ENCODE peak calls at places on chromosome 11, in five cellular contexts. One of them, this sample, is unnamed.

GRCh38 chr11:30218278-30218677 is 12.5 kb upstream of the FSHB start:
- DNase-seq in tibial artery: no peak
- DNase-seq in thoracic aorta: no peak
- DNase-seq in SK-N-SH: no peak
- DNase-seq in mucosa of descending colon: no peak
- DNase-seq in this sample: no peak

GRCh38 chr11:19660076-19660475 is 52.6 kb upstream of the NAV2 start:
- DNase-seq in tibial artery: no peak
- DNase-seq in thoracic aorta: no peak
- DNase-seq in SK-N-SH: no peak
- DNase-seq in mucosa of descending colon: no peak
- DNase-seq in this sample: peak

GRCh38 chr11:1934326-1935155 is 12.6 kb upstream of the MRPL23 start:
- DNase-seq in tibial artery: no peak
- DNase-seq in thoracic aorta: no peak
- DNase-seq in SK-N-SH: no peak
- DNase-seq in mucosa of descending colon: no peak
- DNase-seq in this sample: no peak

GRCh38 chr11:113184498-113184897 is 129.9 kb upstream of the TTC12 start:
- DNase-seq in tibial artery: no peak
- DNase-seq in thoracic aorta: no peak
- DNase-seq in SK-N-SH: no peak
- DNase-seq in mucosa of descending colon: no peak
- DNase-seq in this sample: peak

GRCh38 chr11:80855975-80856524 is 1415.2 kb upstream of the TENM4 start:
- DNase-seq in tibial artery: no peak
- DNase-seq in thoracic aorta: no peak
- DNase-seq in SK-N-SH: no peak
- DNase-seq in mucosa of descending colon: no peak
- DNase-seq in this sample: peak

GRCh38 chr11:47524200-47524874 is 28.6 kb downstream of the CELF1 start:
- DNase-seq in tibial artery: peak
- DNase-seq in thoracic aorta: no peak
- DNase-seq in SK-N-SH: peak
- DNase-seq in mucosa of descending colon: no peak
- DNase-seq in this sample: no peak

GRCh38 chr11:115545811-115546210 is 41.6 kb upstream of the CADM1 start:
- DNase-seq in tibial artery: no peak
- DNase-seq in thoracic aorta: no peak
- DNase-seq in SK-N-SH: no peak
- DNase-seq in mucosa of descending colon: no peak
- DNase-seq in this sample: no peak

GRCh38 chr11:67732045-67732787 is 57.8 kb upstream of the ALDH3B2 start:
- DNase-seq in tibial artery: no peak
- DNase-seq in thoracic aorta: no peak
- DNase-seq in SK-N-SH: peak
- DNase-seq in mucosa of descending colon: no peak
- DNase-seq in this sample: no peak

GRCh38 chr11:1300569-1301187 is 8.8 kb downstream of the TOLLIP start:
- DNase-seq in tibial artery: peak
- DNase-seq in thoracic aorta: no peak
- DNase-seq in SK-N-SH: no peak
- DNase-seq in mucosa of descending colon: no peak
- DNase-seq in this sample: no peak

GRCh38 chr11:88410636-88411035 is 73.1 kb upstream of the CTSC start:
- DNase-seq in tibial artery: no peak
- DNase-seq in thoracic aorta: no peak
- DNase-seq in SK-N-SH: no peak
- DNase-seq in mucosa of descending colon: no peak
- DNase-seq in this sample: no peak

GRCh38 chr11:44257338-44258189 is 52.4 kb downstream of the ALX4 start:
- DNase-seq in tibial artery: no peak
- DNase-seq in thoracic aorta: no peak
- DNase-seq in SK-N-SH: no peak
- DNase-seq in mucosa of descending colon: no peak
- DNase-seq in this sample: no peak

GRCh38 chr11:106585061-106585460 is 433.2 kb downstream of the GUCY1A2 start:
- DNase-seq in tibial artery: no peak
- DNase-seq in thoracic aorta: no peak
- DNase-seq in SK-N-SH: peak
- DNase-seq in mucosa of descending colon: no peak
- DNase-seq in this sample: peak

GRCh38 chr11:10893713-10894112 is 35.9 kb upstream of the ZBED5 start:
- DNase-seq in tibial artery: no peak
- DNase-seq in thoracic aorta: no peak
- DNase-seq in SK-N-SH: no peak
- DNase-seq in mucosa of descending colon: no peak
- DNase-seq in this sample: peak

GRCh38 chr11:95520765-95521542 is 268.6 kb downstream of the FAM76B start:
- DNase-seq in tibial artery: no peak
- DNase-seq in thoracic aorta: no peak
- DNase-seq in SK-N-SH: no peak
- DNase-seq in mucosa of descending colon: no peak
- DNase-seq in this sample: peak

GRCh38 chr11:33553486-33553885 is 147.1 kb downstream of the C11orf91 start:
- DNase-seq in tibial artery: no peak
- DNase-seq in thoracic aorta: no peak
- DNase-seq in SK-N-SH: no peak
- DNase-seq in mucosa of descending colon: no peak
- DNase-seq in this sample: peak

GRCh38 chr11:70568504-70569172 is 170.3 kb downstream of the CTTN start:
- DNase-seq in tibial artery: peak
- DNase-seq in thoracic aorta: no peak
- DNase-seq in SK-N-SH: peak
- DNase-seq in mucosa of descending colon: peak
- DNase-seq in this sample: peak

GRCh38 chr11:86749376-86749775 is 51.0 kb upstream of the PRSS23 start:
- DNase-seq in tibial artery: no peak
- DNase-seq in thoracic aorta: no peak
- DNase-seq in SK-N-SH: no peak
- DNase-seq in mucosa of descending colon: no peak
- DNase-seq in this sample: no peak

GRCh38 chr11:9313648-9314290 is 624 bp downstream of the TMEM41B start:
- DNase-seq in tibial artery: no peak
- DNase-seq in thoracic aorta: no peak
- DNase-seq in SK-N-SH: no peak
- DNase-seq in mucosa of descending colon: no peak
- DNase-seq in this sample: peak

GRCh38 chr11:123434262-123434661 is 4.2 kb downstream of the GRAMD1B start:
- DNase-seq in tibial artery: peak
- DNase-seq in thoracic aorta: no peak
- DNase-seq in SK-N-SH: peak
- DNase-seq in mucosa of descending colon: no peak
- DNase-seq in this sample: peak

GRCh38 chr11:78339483-78339882 is 78.1 kb downstream of the GAB2 start:
- DNase-seq in tibial artery: no peak
- DNase-seq in thoracic aorta: no peak
- DNase-seq in SK-N-SH: no peak
- DNase-seq in mucosa of descending colon: no peak
- DNase-seq in this sample: no peak

GRCh38 chr11:74449369-74449931 is 17.9 kb downstream of the KCNE3 start:
- DNase-seq in tibial artery: no peak
- DNase-seq in thoracic aorta: no peak
- DNase-seq in SK-N-SH: peak
- DNase-seq in mucosa of descending colon: no peak
- DNase-seq in this sample: peak

GRCh38 chr11:29184939-29185890 is 831.6 kb downstream of the KCNA4 start:
- DNase-seq in tibial artery: no peak
- DNase-seq in thoracic aorta: no peak
- DNase-seq in SK-N-SH: no peak
- DNase-seq in mucosa of descending colon: no peak
- DNase-seq in this sample: peak

GRCh38 chr11:123580557-123581275 is 73.7 kb downstream of the SCN3B start:
- DNase-seq in tibial artery: no peak
- DNase-seq in thoracic aorta: no peak
- DNase-seq in SK-N-SH: peak
- DNase-seq in mucosa of descending colon: peak
- DNase-seq in this sample: peak

GRCh38 chr11:128054323-128054910 is 532.9 kb downstream of the ETS1 start:
- DNase-seq in tibial artery: no peak
- DNase-seq in thoracic aorta: no peak
- DNase-seq in SK-N-SH: no peak
- DNase-seq in mucosa of descending colon: no peak
- DNase-seq in this sample: no peak

GRCh38 chr11:87239001-87239400 is 201.3 kb downstream of the TMEM135 start:
- DNase-seq in tibial artery: no peak
- DNase-seq in thoracic aorta: no peak
- DNase-seq in SK-N-SH: no peak
- DNase-seq in mucosa of descending colon: no peak
- DNase-seq in this sample: peak

GRCh38 chr11:86511086-86511551 is 136.4 kb downstream of the CCDC81 start:
- DNase-seq in tibial artery: no peak
- DNase-seq in thoracic aorta: no peak
- DNase-seq in SK-N-SH: no peak
- DNase-seq in mucosa of descending colon: no peak
- DNase-seq in this sample: peak

GRCh38 chr11:66891849-66892660 is 35.2 kb downstream of the LRFN4 start:
- DNase-seq in tibial artery: peak
- DNase-seq in thoracic aorta: peak
- DNase-seq in SK-N-SH: no peak
- DNase-seq in mucosa of descending colon: no peak
- DNase-seq in this sample: peak

GRCh38 chr11:10490398-10491232 is 35.6 kb downstream of the AMPD3 start:
- DNase-seq in tibial artery: peak
- DNase-seq in thoracic aorta: peak
- DNase-seq in SK-N-SH: peak
- DNase-seq in mucosa of descending colon: peak
- DNase-seq in this sample: peak

GRCh38 chr11:134945993-134946392 is 534.0 kb upstream of the B3GAT1 start:
- DNase-seq in tibial artery: no peak
- DNase-seq in thoracic aorta: no peak
- DNase-seq in SK-N-SH: no peak
- DNase-seq in mucosa of descending colon: no peak
- DNase-seq in this sample: no peak

GRCh38 chr11:31798057-31799035 is 12.8 kb downstream of the PAX6 start:
- DNase-seq in tibial artery: no peak
- DNase-seq in thoracic aorta: no peak
- DNase-seq in SK-N-SH: peak
- DNase-seq in mucosa of descending colon: no peak
- DNase-seq in this sample: no peak
- H3K4me3 ChIP-seq in tibial artery: peak
- H3K4me3 ChIP-seq in thoracic aorta: peak
- H3K4me3 ChIP-seq in SK-N-SH: peak
- H3K4me3 ChIP-seq in mucosa of descending colon: no peak
- H3K4me3 ChIP-seq in this sample: no peak

GRCh38 chr11:130390071-130390758 is 38.2 kb downstream of the ADAMTS8 start:
- DNase-seq in tibial artery: no peak
- DNase-seq in thoracic aorta: no peak
- DNase-seq in SK-N-SH: no peak
- DNase-seq in mucosa of descending colon: no peak
- DNase-seq in this sample: peak
- TF ChIP-seq CTCF in tibial artery: peak
- TF ChIP-seq CTCF in thoracic aorta: peak
- TF ChIP-seq CTCF in SK-N-SH: peak
- TF ChIP-seq CTCF in mucosa of descending colon: no peak
- TF ChIP-seq CTCF in this sample: peak

DNA sequence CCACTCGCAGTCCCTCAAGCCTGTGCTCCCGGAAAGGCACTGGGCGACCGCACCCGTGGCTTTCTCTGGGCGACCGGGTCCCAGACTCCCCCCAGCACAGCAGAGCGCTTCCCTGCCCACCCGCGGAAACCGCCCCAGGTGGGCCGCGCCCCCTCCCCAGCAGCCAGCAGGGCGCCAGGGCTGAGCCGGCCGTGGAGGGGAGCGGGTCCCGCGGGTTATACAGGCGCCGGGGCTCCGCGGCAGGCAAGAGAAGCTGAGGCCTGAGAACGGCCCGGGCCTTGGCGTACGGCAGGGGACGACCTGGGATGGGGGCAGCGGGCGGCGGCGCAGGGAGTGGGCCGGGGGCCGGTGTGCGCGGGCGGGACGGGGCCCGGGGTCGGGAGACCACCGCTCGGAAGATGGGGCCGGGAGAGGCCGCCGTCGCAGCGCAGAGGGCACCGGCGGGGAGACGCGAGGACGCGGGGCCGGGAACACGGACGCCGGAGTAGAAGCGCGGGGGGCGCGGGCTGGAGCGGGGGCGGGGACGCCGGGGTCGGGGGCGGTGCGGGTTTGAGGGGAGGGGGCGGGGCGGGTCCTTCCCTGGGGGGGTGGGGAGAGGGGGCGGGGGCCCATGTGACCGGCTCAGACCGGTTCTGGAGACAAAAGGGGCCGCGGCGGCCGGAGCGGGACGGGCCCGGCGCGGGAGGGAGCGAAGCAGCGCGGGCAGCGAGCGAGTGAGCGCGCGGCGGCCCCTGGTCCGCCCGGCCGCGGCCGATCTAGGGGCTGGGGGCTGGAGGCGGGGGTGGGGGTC is at the start of gene MDK:
- DNase-seq in tibial artery: no peak
- DNase-seq in thoracic aorta: no peak
- DNase-seq in SK-N-SH: peak
- DNase-seq in mucosa of descending colon: peak
- DNase-seq in this sample: no peak
- H3K4me3 ChIP-seq in tibial artery: peak
- H3K4me3 ChIP-seq in thoracic aorta: peak
- H3K4me3 ChIP-seq in SK-N-SH: peak
- H3K4me3 ChIP-seq in mucosa of descending colon: peak
- H3K4me3 ChIP-seq in this sample: peak

GRCh38 chr11:65526744-65527143 is 1.9 kb downstream of the SCYL1 start:
- DNase-seq in tibial artery: no peak
- DNase-seq in thoracic aorta: no peak
- DNase-seq in SK-N-SH: peak
- DNase-seq in mucosa of descending colon: no peak
- DNase-seq in this sample: no peak

GRCh38 chr11:65532388-65533064 is 7.6 kb downstream of the SCYL1 start:
- DNase-seq in tibial artery: no peak
- DNase-seq in thoracic aorta: no peak
- DNase-seq in SK-N-SH: no peak
- DNase-seq in mucosa of descending colon: no peak
- DNase-seq in this sample: no peak

GRCh38 chr11:65528819-65529350 is 4.0 kb downstream of the SCYL1 start:
- DNase-seq in tibial artery: no peak
- DNase-seq in thoracic aorta: no peak
- DNase-seq in SK-N-SH: no peak
- DNase-seq in mucosa of descending colon: no peak
- DNase-seq in this sample: no peak

GRCh38 chr11:65530157-65530496 is 5.2 kb downstream of the SCYL1 start:
- DNase-seq in tibial artery: no peak
- DNase-seq in thoracic aorta: no peak
- DNase-seq in SK-N-SH: peak
- DNase-seq in mucosa of descending colon: no peak
- DNase-seq in this sample: no peak

DNA sequence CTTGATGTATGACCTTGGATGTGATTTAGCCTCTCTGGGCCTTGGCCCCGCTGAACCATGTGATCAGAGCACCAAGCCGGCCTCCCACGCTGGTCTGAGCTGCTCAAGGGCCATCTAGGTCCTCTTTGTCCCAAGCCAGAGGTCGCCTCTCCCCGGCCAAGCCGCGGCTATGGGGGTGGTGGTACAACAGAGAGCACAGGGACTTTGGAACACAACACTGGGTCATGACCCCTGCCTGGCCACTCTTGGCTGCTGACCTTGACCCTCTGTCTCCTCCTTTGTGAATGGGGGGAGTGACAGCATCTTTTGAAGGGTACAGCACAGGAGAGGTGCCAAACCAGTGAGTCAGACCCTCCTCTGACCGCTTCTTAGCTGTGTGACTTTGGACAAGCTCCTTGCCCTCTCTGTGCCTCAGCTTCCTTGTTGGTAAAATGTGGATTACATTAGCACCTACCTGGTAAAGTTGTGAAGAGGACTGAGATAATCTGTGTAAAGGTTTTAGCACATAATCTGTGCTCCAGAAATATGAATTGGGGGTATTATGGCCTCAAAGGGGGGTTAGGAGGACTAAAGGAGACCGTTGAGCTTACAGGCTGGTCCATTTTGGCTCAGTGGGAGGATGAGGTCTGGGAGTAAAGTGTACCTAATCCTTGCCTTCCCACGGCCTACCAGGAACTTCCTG is 4.7 kb downstream of the SCYL1 start:
- DNase-seq in tibial artery: no peak
- DNase-seq in thoracic aorta: no peak
- DNase-seq in SK-N-SH: peak
- DNase-seq in mucosa of descending colon: no peak
- DNase-seq in this sample: no peak
- TF ChIP-seq CTCF in tibial artery: no peak
- TF ChIP-seq CTCF in thoracic aorta: no peak
- TF ChIP-seq CTCF in SK-N-SH: no peak
- TF ChIP-seq CTCF in mucosa of descending colon: no peak
- TF ChIP-seq CTCF in this sample: no peak